ENCODE peak calls at places on chromosomes 2 and 18, in eight cellular contexts. One of them, this sample, is unnamed.

GRCh38 chr2:102070058-102070642 is 72.4 kb upstream of the IL1R1 start:
- DNase-seq in immature natural killer cell: no peak
- DNase-seq in endothelial cell: no peak
- DNase-seq in COR-L47: no peak
- DNase-seq in A549: peak
- DNase-seq in C1 segment of cervical spinal cord: peak
- DNase-seq in activated T-cell treated with anti-CD3 and anti-CD28 coated beads, Interleukin-2, amount 50 U/mL, for 4 hours: no peak
- DNase-seq in activated CD4-positive, alpha-beta T cell treated with anti-CD3 and anti-CD28 coated beads for 24 hours: no peak
- DNase-seq in this sample: no peak

GRCh38 chr2:10926191-10926830 is 14.6 kb downstream of the KCNF1 start:
- DNase-seq in immature natural killer cell: no peak
- DNase-seq in endothelial cell: no peak
- DNase-seq in COR-L47: no peak
- DNase-seq in A549: no peak
- DNase-seq in C1 segment of cervical spinal cord: no peak
- DNase-seq in activated T-cell treated with anti-CD3 and anti-CD28 coated beads, Interleukin-2, amount 50 U/mL, for 4 hours: no peak
- DNase-seq in activated CD4-positive, alpha-beta T cell treated with anti-CD3 and anti-CD28 coated beads for 24 hours: no peak
- DNase-seq in this sample: no peak

GRCh38 chr2:199471443-199472057 is 13.8 kb upstream of the SATB2 start:
- DNase-seq in immature natural killer cell: no peak
- DNase-seq in endothelial cell: peak
- DNase-seq in COR-L47: no peak
- DNase-seq in A549: no peak
- DNase-seq in C1 segment of cervical spinal cord: peak
- DNase-seq in activated T-cell treated with anti-CD3 and anti-CD28 coated beads, Interleukin-2, amount 50 U/mL, for 4 hours: no peak
- DNase-seq in activated CD4-positive, alpha-beta T cell treated with anti-CD3 and anti-CD28 coated beads for 24 hours: no peak
- DNase-seq in this sample: no peak

GRCh38 chr2:101238930-101239759 is 13.5 kb upstream of the CNOT11 start:
- DNase-seq in immature natural killer cell: no peak
- DNase-seq in endothelial cell: no peak
- DNase-seq in COR-L47: no peak
- DNase-seq in A549: peak
- DNase-seq in C1 segment of cervical spinal cord: no peak
- DNase-seq in activated T-cell treated with anti-CD3 and anti-CD28 coated beads, Interleukin-2, amount 50 U/mL, for 4 hours: no peak
- DNase-seq in activated CD4-positive, alpha-beta T cell treated with anti-CD3 and anti-CD28 coated beads for 24 hours: no peak
- DNase-seq in this sample: no peak

GRCh38 chr18:49277395-49278036 is 182.9 kb downstream of the DYM start:
- DNase-seq in immature natural killer cell: no peak
- DNase-seq in endothelial cell: no peak
- DNase-seq in COR-L47: no peak
- DNase-seq in A549: no peak
- DNase-seq in C1 segment of cervical spinal cord: no peak
- DNase-seq in activated T-cell treated with anti-CD3 and anti-CD28 coated beads, Interleukin-2, amount 50 U/mL, for 4 hours: no peak
- DNase-seq in activated CD4-positive, alpha-beta T cell treated with anti-CD3 and anti-CD28 coated beads for 24 hours: no peak
- DNase-seq in this sample: no peak

GRCh38 chr18:35511428-35511827 is 13.7 kb upstream of the INO80C start:
- DNase-seq in immature natural killer cell: no peak
- DNase-seq in endothelial cell: no peak
- DNase-seq in COR-L47: no peak
- DNase-seq in A549: no peak
- DNase-seq in C1 segment of cervical spinal cord: no peak
- DNase-seq in activated T-cell treated with anti-CD3 and anti-CD28 coated beads, Interleukin-2, amount 50 U/mL, for 4 hours: no peak
- DNase-seq in activated CD4-positive, alpha-beta T cell treated with anti-CD3 and anti-CD28 coated beads for 24 hours: no peak
- DNase-seq in this sample: peak

GRCh38 chr2:132392211-132392610 is 24.4 kb upstream of the GPR39 start:
- DNase-seq in immature natural killer cell: no peak
- DNase-seq in endothelial cell: peak
- DNase-seq in COR-L47: no peak
- DNase-seq in A549: no peak
- DNase-seq in C1 segment of cervical spinal cord: no peak
- DNase-seq in activated T-cell treated with anti-CD3 and anti-CD28 coated beads, Interleukin-2, amount 50 U/mL, for 4 hours: no peak
- DNase-seq in activated CD4-positive, alpha-beta T cell treated with anti-CD3 and anti-CD28 coated beads for 24 hours: no peak
- DNase-seq in this sample: no peak

GRCh38 chr2:224382973-224383555 is 18.8 kb downstream of the FAM124B start:
- DNase-seq in immature natural killer cell: no peak
- DNase-seq in endothelial cell: no peak
- DNase-seq in COR-L47: no peak
- DNase-seq in A549: no peak
- DNase-seq in C1 segment of cervical spinal cord: no peak
- DNase-seq in activated T-cell treated with anti-CD3 and anti-CD28 coated beads, Interleukin-2, amount 50 U/mL, for 4 hours: no peak
- DNase-seq in activated CD4-positive, alpha-beta T cell treated with anti-CD3 and anti-CD28 coated beads for 24 hours: no peak
- DNase-seq in this sample: no peak

GRCh38 chr2:71843391-71843850 is 304.2 kb downstream of the CYP26B1 start:
- DNase-seq in immature natural killer cell: no peak
- DNase-seq in endothelial cell: no peak
- DNase-seq in COR-L47: no peak
- DNase-seq in A549: no peak
- DNase-seq in C1 segment of cervical spinal cord: no peak
- DNase-seq in activated T-cell treated with anti-CD3 and anti-CD28 coated beads, Interleukin-2, amount 50 U/mL, for 4 hours: no peak
- DNase-seq in activated CD4-positive, alpha-beta T cell treated with anti-CD3 and anti-CD28 coated beads for 24 hours: no peak
- DNase-seq in this sample: no peak

GRCh38 chr2:12675352-12675795 is 41.4 kb upstream of the TRIB2 start:
- DNase-seq in immature natural killer cell: no peak
- DNase-seq in endothelial cell: no peak
- DNase-seq in COR-L47: no peak
- DNase-seq in A549: no peak
- DNase-seq in C1 segment of cervical spinal cord: no peak
- DNase-seq in activated T-cell treated with anti-CD3 and anti-CD28 coated beads, Interleukin-2, amount 50 U/mL, for 4 hours: no peak
- DNase-seq in activated CD4-positive, alpha-beta T cell treated with anti-CD3 and anti-CD28 coated beads for 24 hours: no peak
- DNase-seq in this sample: no peak

GRCh38 chr18:6876646-6877045 is 147.1 kb downstream of the ARHGAP28 start:
- DNase-seq in immature natural killer cell: no peak
- DNase-seq in endothelial cell: no peak
- DNase-seq in COR-L47: no peak
- DNase-seq in A549: no peak
- DNase-seq in C1 segment of cervical spinal cord: no peak
- DNase-seq in activated T-cell treated with anti-CD3 and anti-CD28 coated beads, Interleukin-2, amount 50 U/mL, for 4 hours: no peak
- DNase-seq in activated CD4-positive, alpha-beta T cell treated with anti-CD3 and anti-CD28 coated beads for 24 hours: no peak
- DNase-seq in this sample: no peak

GRCh38 chr18:75923169-75923568 is 495.7 kb upstream of the SMIM21 start:
- DNase-seq in immature natural killer cell: no peak
- DNase-seq in endothelial cell: no peak
- DNase-seq in COR-L47: no peak
- DNase-seq in A549: peak
- DNase-seq in C1 segment of cervical spinal cord: no peak
- DNase-seq in activated T-cell treated with anti-CD3 and anti-CD28 coated beads, Interleukin-2, amount 50 U/mL, for 4 hours: no peak
- DNase-seq in activated CD4-positive, alpha-beta T cell treated with anti-CD3 and anti-CD28 coated beads for 24 hours: no peak
- DNase-seq in this sample: no peak

GRCh38 chr2:55809875-55810620 is 113.5 kb downstream of the EFEMP1 start:
- DNase-seq in immature natural killer cell: no peak
- DNase-seq in endothelial cell: no peak
- DNase-seq in COR-L47: no peak
- DNase-seq in A549: no peak
- DNase-seq in C1 segment of cervical spinal cord: no peak
- DNase-seq in activated T-cell treated with anti-CD3 and anti-CD28 coated beads, Interleukin-2, amount 50 U/mL, for 4 hours: no peak
- DNase-seq in activated CD4-positive, alpha-beta T cell treated with anti-CD3 and anti-CD28 coated beads for 24 hours: no peak
- DNase-seq in this sample: no peak

GRCh38 chr2:140836826-140837225 is 1294.0 kb downstream of the LRP1B start:
- DNase-seq in immature natural killer cell: no peak
- DNase-seq in endothelial cell: no peak
- DNase-seq in COR-L47: no peak
- DNase-seq in A549: no peak
- DNase-seq in C1 segment of cervical spinal cord: no peak
- DNase-seq in activated T-cell treated with anti-CD3 and anti-CD28 coated beads, Interleukin-2, amount 50 U/mL, for 4 hours: no peak
- DNase-seq in activated CD4-positive, alpha-beta T cell treated with anti-CD3 and anti-CD28 coated beads for 24 hours: no peak
- DNase-seq in this sample: no peak

GRCh38 chr2:128362889-128363228 is 44.2 kb upstream of the HS6ST1 start:
- DNase-seq in immature natural killer cell: no peak
- DNase-seq in endothelial cell: no peak
- DNase-seq in COR-L47: no peak
- DNase-seq in A549: no peak
- DNase-seq in C1 segment of cervical spinal cord: no peak
- DNase-seq in activated T-cell treated with anti-CD3 and anti-CD28 coated beads, Interleukin-2, amount 50 U/mL, for 4 hours: no peak
- DNase-seq in activated CD4-positive, alpha-beta T cell treated with anti-CD3 and anti-CD28 coated beads for 24 hours: no peak
- DNase-seq in this sample: no peak

GRCh38 chr2:29522951-29523669 is 398.3 kb downstream of the ALK start:
- DNase-seq in immature natural killer cell: no peak
- DNase-seq in endothelial cell: no peak
- DNase-seq in COR-L47: no peak
- DNase-seq in A549: peak
- DNase-seq in C1 segment of cervical spinal cord: no peak
- DNase-seq in activated T-cell treated with anti-CD3 and anti-CD28 coated beads, Interleukin-2, amount 50 U/mL, for 4 hours: no peak
- DNase-seq in activated CD4-positive, alpha-beta T cell treated with anti-CD3 and anti-CD28 coated beads for 24 hours: no peak
- DNase-seq in this sample: no peak

GRCh38 chr2:201059961-201060525 is 11.4 kb downstream of the HYCC2 start:
- DNase-seq in immature natural killer cell: peak
- DNase-seq in endothelial cell: no peak
- DNase-seq in COR-L47: no peak
- DNase-seq in A549: no peak
- DNase-seq in C1 segment of cervical spinal cord: no peak
- DNase-seq in activated T-cell treated with anti-CD3 and anti-CD28 coated beads, Interleukin-2, amount 50 U/mL, for 4 hours: no peak
- DNase-seq in activated CD4-positive, alpha-beta T cell treated with anti-CD3 and anti-CD28 coated beads for 24 hours: no peak
- DNase-seq in this sample: no peak

GRCh38 chr2:38672445-38673364 is 6.8 kb downstream of the GALM start:
- DNase-seq in immature natural killer cell: no peak
- DNase-seq in endothelial cell: no peak
- DNase-seq in COR-L47: no peak
- DNase-seq in A549: no peak
- DNase-seq in C1 segment of cervical spinal cord: no peak
- DNase-seq in activated T-cell treated with anti-CD3 and anti-CD28 coated beads, Interleukin-2, amount 50 U/mL, for 4 hours: no peak
- DNase-seq in activated CD4-positive, alpha-beta T cell treated with anti-CD3 and anti-CD28 coated beads for 24 hours: no peak
- DNase-seq in this sample: no peak

GRCh38 chr18:56748698-56749268 is 97.6 kb downstream of the WDR7 start:
- DNase-seq in immature natural killer cell: peak
- DNase-seq in endothelial cell: peak
- DNase-seq in COR-L47: peak
- DNase-seq in A549: peak
- DNase-seq in C1 segment of cervical spinal cord: no peak
- DNase-seq in activated T-cell treated with anti-CD3 and anti-CD28 coated beads, Interleukin-2, amount 50 U/mL, for 4 hours: no peak
- DNase-seq in activated CD4-positive, alpha-beta T cell treated with anti-CD3 and anti-CD28 coated beads for 24 hours: no peak
- DNase-seq in this sample: peak

GRCh38 chr2:147782521-147782920 is 62.3 kb upstream of the ACVR2A start:
- DNase-seq in immature natural killer cell: no peak
- DNase-seq in endothelial cell: no peak
- DNase-seq in COR-L47: no peak
- DNase-seq in A549: no peak
- DNase-seq in C1 segment of cervical spinal cord: no peak
- DNase-seq in activated T-cell treated with anti-CD3 and anti-CD28 coated beads, Interleukin-2, amount 50 U/mL, for 4 hours: no peak
- DNase-seq in activated CD4-positive, alpha-beta T cell treated with anti-CD3 and anti-CD28 coated beads for 24 hours: no peak
- DNase-seq in this sample: no peak

GRCh38 chr2:221571108-221571390 is 1.1 kb downstream of the EPHA4 start:
- DNase-seq in immature natural killer cell: no peak
- DNase-seq in endothelial cell: no peak
- DNase-seq in COR-L47: no peak
- DNase-seq in A549: no peak
- DNase-seq in C1 segment of cervical spinal cord: no peak
- DNase-seq in activated T-cell treated with anti-CD3 and anti-CD28 coated beads, Interleukin-2, amount 50 U/mL, for 4 hours: peak
- DNase-seq in activated CD4-positive, alpha-beta T cell treated with anti-CD3 and anti-CD28 coated beads for 24 hours: no peak
- DNase-seq in this sample: no peak